ENCODE peak calls at places on chromosome 5, in nine cellular contexts. Y, Z, G, A, E, P, W, O and X are unnamed samples.

GRCh38 chr5:123865641-123866040 is 353.7 kb downstream of the CSNK1G3 start:
- DNase-seq in Y (no peak), Z (no peak), G (no peak), A (no peak), E (no peak), P (no peak), W (no peak), O (no peak), X (no peak)

GRCh38 chr5:113221294-113222176 is 213.3 kb downstream of the TSSK1B start:
- DNase-seq in Y (no peak), Z (peak; percentile 31), G (no peak), A (no peak), E (no peak), P (no peak), W (no peak), O (no peak), X (no peak)

GRCh38 chr5:82356808-82357671 is 78.9 kb upstream of the RPS23 start:
- DNase-seq in Y (peak; percentile 31), Z (peak; percentile 94), G (peak; percentile 51), A (peak; percentile 68), E (peak; percentile 76), P (peak; percentile 64), W (peak; percentile 61), O (peak; percentile 89), X (no peak)

GRCh38 chr5:139167052-139167451 is 31.1 kb downstream of the SIL1 start:
- DNase-seq in Y (no peak), Z (no peak), G (no peak), A (no peak), E (no peak), P (peak; percentile 35), W (no peak), O (no peak), X (no peak)

GRCh38 chr5:22070151-22070550 is 783.0 kb downstream of the CDH12 start:
- DNase-seq in Y (no peak), Z (no peak), G (no peak), A (no peak), E (no peak), P (no peak), W (no peak), O (no peak), X (no peak)

GRCh38 chr5:142597546-142598337 is 88.1 kb downstream of the FGF1 start:
- DNase-seq in Y (no peak), Z (peak; percentile 90), G (no peak), A (no peak), E (no peak), P (no peak), W (no peak), O (no peak), X (no peak)

GRCh38 chr5:4879693-4880303 is 260.3 kb upstream of the ADAMTS16 start:
- DNase-seq in Y (peak; percentile 84), Z (peak; percentile 47), G (peak; percentile 91), A (peak; percentile 61), E (peak; percentile 89), P (peak; percentile 70), W (peak; percentile 78), O (peak; percentile 69), X (peak; percentile 94)

GRCh38 chr5:172178301-172179031 is 9.6 kb downstream of the STK10 start:
- DNase-seq in Y (no peak), Z (no peak), G (no peak), A (no peak), E (no peak), P (no peak), W (no peak), O (no peak), X (no peak)

GRCh38 chr5:149728303-149728702 is 1.8 kb upstream of the PPARGC1B start:
- DNase-seq in Y (no peak), Z (no peak), G (no peak), A (no peak), E (no peak), P (peak; percentile 82), W (no peak), O (no peak), X (no peak)

GRCh38 chr5:39476466-39477215 is 51.9 kb upstream of the DAB2 start:
- DNase-seq in Y (no peak), Z (peak; percentile 86), G (no peak), A (no peak), E (no peak), P (no peak), W (no peak), O (no peak), X (peak; percentile 63)

GRCh38 chr5:126516133-126516532 is 78.9 kb downstream of the ALDH7A1 start:
- DNase-seq in Y (no peak), Z (peak; percentile 92), G (no peak), A (no peak), E (no peak), P (no peak), W (no peak), O (no peak), X (no peak)

GRCh38 chr5:39203291-39203922 is 16.0 kb downstream of the FYB1 start:
- DNase-seq in Y (no peak), Z (no peak), G (no peak), A (no peak), E (no peak), P (no peak), W (no peak), O (no peak), X (no peak)

GRCh38 chr5:79878721-79879336 is 112.2 kb downstream of the MTX3 start:
- DNase-seq in Y (no peak), Z (no peak), G (peak; percentile 60), A (no peak), E (no peak), P (no peak), W (no peak), O (no peak), X (peak; percentile 17)

GRCh38 chr5:133670336-133670735 is 58.0 kb upstream of the FSTL4 start:
- DNase-seq in Y (no peak), Z (no peak), G (no peak), A (no peak), E (no peak), P (no peak), W (no peak), O (no peak), X (no peak)

GRCh38 chr5:103259705-103260355 is 1.3 kb downstream of the MACIR start:
- DNase-seq in Y (no peak), Z (peak; percentile 23), G (peak; percentile 67), A (no peak), E (peak; percentile 16), P (peak; percentile 54), W (no peak), O (peak; percentile 30), X (no peak)
- H3K4me1 ChIP-seq in Y (peaks cover 45% of the 10 kb centered on the region), Z (peaks cover 2% of the 10 kb centered on the region), G (peaks cover 27% of the 10 kb centered on the region), A (peaks cover 27% of the 10 kb centered on the region), E (peaks cover 55% of the 10 kb centered on the region), P (no peaks in the 10 kb centered on the region), W (no peaks in the 10 kb centered on the region), O (peaks cover 23% of the 10 kb centered on the region), X (peaks cover 24% of the 10 kb centered on the region)

DNA sequence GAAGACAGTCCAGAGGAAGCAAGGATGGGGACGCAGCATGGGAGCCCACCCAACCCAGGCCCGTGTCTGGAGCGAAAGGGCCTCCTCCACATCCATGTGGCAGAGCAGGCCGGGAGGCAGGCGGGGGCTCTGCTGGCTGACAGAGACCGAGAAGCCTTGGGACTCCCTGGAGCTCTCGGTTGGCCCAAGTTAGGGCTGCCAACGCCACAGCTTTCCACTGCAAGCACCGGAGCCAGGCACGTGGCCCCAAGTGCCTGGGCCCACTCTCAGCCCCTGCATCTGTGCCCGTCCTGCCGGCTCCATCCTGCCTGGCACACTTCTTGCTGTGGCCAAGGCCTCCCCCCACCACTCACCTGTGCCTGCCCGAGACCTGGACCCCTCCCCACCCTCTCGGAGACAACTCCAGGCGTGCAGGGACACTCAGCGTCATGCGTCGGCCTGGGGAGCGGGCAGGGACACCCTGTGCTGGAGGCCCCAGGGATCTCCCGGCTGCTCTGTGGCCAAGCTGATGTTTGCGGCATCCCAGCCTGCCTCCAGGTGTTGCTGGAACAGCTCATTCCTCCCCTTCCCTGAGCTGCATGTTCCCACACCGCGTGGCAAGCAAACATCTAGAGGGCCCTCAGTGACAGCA is 31.5 kb downstream of the SLC6A3 start:
- DNase-seq in Y (no peak), Z (no peak), G (no peak), A (peak; percentile 33), E (no peak), P (no peak), W (no peak), O (no peak), X (no peak)
- H3K27me3 ChIP-seq in Y (no peaks in the 10 kb centered on the region), Z (peaks cover 13% of the 10 kb centered on the region), G (no peaks in the 10 kb centered on the region), A (peaks cover 18% of the 10 kb centered on the region), E (peaks cover 8% of the 10 kb centered on the region), P (peaks cover 12% of the 10 kb centered on the region), W (no peaks in the 10 kb centered on the region), O (peaks cover 42% of the 10 kb centered on the region), X (no peaks in the 10 kb centered on the region)

GRCh38 chr5:74401566-74402320 is 238.8 kb downstream of the ENC1 start:
- DNase-seq in Y (no peak), Z (peak; percentile 26), G (no peak), A (no peak), E (no peak), P (no peak), W (no peak), O (no peak), X (peak; percentile 65)

GRCh38 chr5:74402553-74402952 is 238.0 kb downstream of the ENC1 start:
- DNase-seq in Y (no peak), Z (no peak), G (peak; percentile 83), A (peak; percentile 66), E (no peak), P (no peak), W (no peak), O (no peak), X (peak; percentile 58)

GRCh38 chr5:74406844-74407243 is 233.7 kb downstream of the ENC1 start:
- DNase-seq in Y (no peak), Z (no peak), G (no peak), A (no peak), E (peak; percentile 24), P (no peak), W (no peak), O (peak; percentile 68), X (no peak)

GRCh38 chr5:74403771-74404170 is 236.8 kb downstream of the ENC1 start:
- DNase-seq in Y (no peak), Z (no peak), G (no peak), A (no peak), E (no peak), P (no peak), W (no peak), O (no peak), X (no peak)

DNA sequence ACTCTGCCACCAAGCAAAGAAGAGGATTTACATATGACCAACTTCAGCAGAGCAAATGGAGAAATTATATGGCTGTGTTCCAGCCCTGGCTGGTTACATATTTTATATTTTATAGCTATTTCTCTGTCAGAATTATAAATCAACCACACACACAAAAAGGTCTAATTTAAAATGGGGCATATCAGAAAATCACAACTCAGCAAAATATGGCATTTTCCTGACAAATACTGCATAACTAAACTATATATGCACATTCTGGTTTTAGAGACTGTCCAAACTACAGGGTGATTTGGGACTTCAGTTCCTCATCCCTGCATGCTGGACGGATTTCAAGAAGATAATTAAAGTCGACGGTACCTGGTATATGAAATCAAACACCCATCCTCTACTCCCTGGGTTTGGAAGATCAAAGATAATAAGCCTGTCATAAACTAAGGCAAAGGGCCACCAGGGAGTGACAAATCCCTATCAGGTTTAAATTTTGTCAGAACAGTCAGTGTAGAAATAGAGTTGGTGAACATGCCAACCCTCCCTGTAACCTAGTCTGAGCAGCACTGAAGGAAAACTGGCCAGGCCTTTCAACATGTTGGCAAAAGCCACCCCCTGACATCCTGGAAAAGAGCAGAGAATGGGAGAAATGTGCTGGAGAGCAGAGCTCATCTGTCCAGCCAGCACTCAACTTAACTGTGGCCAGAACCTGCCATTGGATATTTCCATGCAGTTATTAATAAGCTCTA is 235.8 kb downstream of the ENC1 start:
- DNase-seq in Y (no peak), Z (no peak), G (no peak), A (no peak), E (peak; percentile 18), P (no peak), W (no peak), O (peak; percentile 34), X (no peak)
- TF ChIP-seq CTCF in Y (no peak), Z (no peak), G (no peak), A (no peak), E (no peak), P (no peak), W (peak; percentile 13), O (no peak), X (no peak)

GRCh38 chr5:159183247-159183646 is 26.1 kb downstream of the RNF145 start:
- DNase-seq in Y (no peak), Z (no peak), G (no peak), A (no peak), E (no peak), P (no peak), W (no peak), O (no peak), X (no peak)
- H3K4me1 ChIP-seq in Y (peaks cover 15% of the 10 kb centered on the region), Z (peaks cover 32% of the 10 kb centered on the region), G (peaks cover 10% of the 10 kb centered on the region), A (peaks cover 72% of the 10 kb centered on the region), E (peaks cover 79% of the 10 kb centered on the region), P (peaks cover 6% of the 10 kb centered on the region), W (no peaks in the 10 kb centered on the region), O (peaks cover 56% of the 10 kb centered on the region), X (peaks cover 82% of the 10 kb centered on the region)